ENCODE peak calls at places on chromosomes 2 and 18, in four cellular contexts. M, T, U and E are unnamed samples.

GRCh38 chr2:163877316-163877715 is 141.5 kb upstream of the FIGN start:
- DNase-seq in M (no peak), U (no peak), T (no peak), E (peak)

GRCh38 chr2:75194184-75194868 is 5.0 kb downstream of the TACR1 start:
- DNase-seq in U (no peak), T (no peak), M (no peak), E (no peak)

GRCh38 chr2:16548036-16548435 is 117.6 kb downstream of the CYRIA start:
- DNase-seq in M (no peak), T (no peak), U (no peak), E (no peak)

GRCh38 chr2:124501575-124502152 is 476.6 kb downstream of the CNTNAP5 start:
- DNase-seq in M (no peak), T (no peak), U (no peak), E (no peak)

GRCh38 chr2:78718031-78718430 is 307.5 kb upstream of the REG3G start:
- DNase-seq in T (no peak), M (no peak), U (no peak), E (no peak)

GRCh38 chr2:29405707-29406106 is 290.5 kb downstream of the CLIP4 start:
- DNase-seq in M (no peak), U (no peak), T (no peak), E (no peak)

GRCh38 chr18:44945847-44946490 is 265.3 kb downstream of the SETBP1 start:
- DNase-seq in M (no peak), U (no peak), T (no peak), E (no peak)

GRCh38 chr18:11872479-11873136 is 21.4 kb downstream of the CHMP1B start:
- DNase-seq in M (peak), U (no peak), T (peak), E (peak)

GRCh38 chr2:219739061-219739460 is 111.6 kb downstream of the SLC4A3 start:
- DNase-seq in U (no peak), M (no peak), T (no peak), E (no peak)

GRCh38 chr2:110674620-110675555 is 3.0 kb downstream of the BUB1 start:
- DNase-seq in M (no peak), U (no peak), T (no peak), E (no peak)

GRCh38 chr2:158993721-158994587 is 25.5 kb downstream of the TANC1 start:
- DNase-seq in U (no peak), M (no peak), T (no peak), E (no peak)

GRCh38 chr2:118061135-118061955 is 26.9 kb upstream of the INSIG2 start:
- DNase-seq in M (no peak), U (no peak), T (no peak), E (no peak)
- TF ChIP-seq JUND in M (no peak), U (no peak), T (no peak), E (no peak)

GRCh38 chr2:102696463-102696862 is 65.4 kb upstream of the TMEM182 start:
- DNase-seq in U (no peak), T (no peak), M (no peak), E (no peak)
- TF ChIP-seq JUND in U (no peak), T (no peak), M (no peak), E (no peak)

DNA sequence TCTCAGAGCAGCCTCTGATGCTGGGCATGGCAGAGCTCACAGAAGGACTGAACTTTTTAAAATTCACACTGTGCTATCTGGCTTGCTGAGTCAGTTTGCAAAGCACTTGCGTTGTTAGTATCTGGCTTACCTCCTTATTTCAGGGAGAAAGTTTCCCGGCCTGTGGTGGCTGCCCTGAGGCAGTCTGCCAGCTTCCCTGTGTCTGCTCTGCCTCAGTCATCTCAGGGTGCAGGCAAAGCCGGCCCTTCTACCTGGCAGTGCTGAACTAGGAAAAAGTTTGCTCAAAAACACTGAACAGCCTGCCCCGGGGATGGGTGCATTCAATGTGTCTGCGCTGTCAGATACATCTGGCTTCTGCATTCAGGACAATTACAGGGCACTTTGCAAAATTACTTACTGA is 90.2 kb upstream of the UXS1 start:
- DNase-seq in T (no peak), U (no peak), M (no peak), E (no peak)
- TF ChIP-seq JUND in T (no peak), U (no peak), M (no peak), E (no peak)

DNA sequence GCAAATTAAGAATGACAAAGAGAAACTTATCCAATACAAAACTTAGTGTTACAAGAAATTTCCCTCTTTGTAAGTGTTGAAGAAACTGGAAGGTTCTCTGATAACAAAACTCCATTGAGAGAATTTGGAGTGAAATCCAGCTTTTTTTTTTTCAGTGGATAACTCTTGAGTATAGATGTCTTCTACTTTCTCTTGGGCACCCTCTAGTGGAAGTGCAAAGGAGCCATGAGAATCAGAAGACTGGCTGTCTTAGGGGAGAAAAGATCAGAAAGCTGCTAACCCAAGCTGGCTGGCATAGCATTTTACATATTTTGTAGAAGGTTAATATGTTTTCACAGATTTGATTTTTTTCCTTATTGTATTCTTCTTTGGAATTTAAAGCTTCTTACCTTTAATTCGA is 138.8 kb upstream of the SATB2 start:
- DNase-seq in M (no peak), U (no peak), T (peak), E (peak)
- TF ChIP-seq JUND in M (no peak), U (no peak), T (no peak), E (no peak)

GRCh38 chr2:216792222-216793001 is 67.5 kb downstream of the TNP1 start:
- DNase-seq in T (no peak), U (no peak), M (no peak), E (peak)
- TF ChIP-seq JUND in T (no peak), U (no peak), M (peak), E (no peak)

GRCh38 chr2:24820175-24820513 is 26.9 kb downstream of the CENPO start:
- DNase-seq in M (no peak), U (peak), T (no peak), E (no peak)

GRCh38 chr2:24820598-24821432 is 27.6 kb downstream of the CENPO start:
- DNase-seq in T (no peak), U (peak), M (no peak), E (no peak)

GRCh38 chr2:24816884-24817283 is 23.7 kb downstream of the CENPO start:
- DNase-seq in T (no peak), M (no peak), U (peak), E (no peak)

GRCh38 chr2:24819442-24820174 is 26.4 kb downstream of the CENPO start:
- DNase-seq in M (no peak), U (peak), T (no peak), E (no peak)

GRCh38 chr2:24818721-24819167 is 25.5 kb downstream of the CENPO start:
- DNase-seq in M (no peak), T (no peak), U (peak), E (no peak)
- TF ChIP-seq JUND in M (no peak), T (no peak), U (no peak), E (no peak)

DNA sequence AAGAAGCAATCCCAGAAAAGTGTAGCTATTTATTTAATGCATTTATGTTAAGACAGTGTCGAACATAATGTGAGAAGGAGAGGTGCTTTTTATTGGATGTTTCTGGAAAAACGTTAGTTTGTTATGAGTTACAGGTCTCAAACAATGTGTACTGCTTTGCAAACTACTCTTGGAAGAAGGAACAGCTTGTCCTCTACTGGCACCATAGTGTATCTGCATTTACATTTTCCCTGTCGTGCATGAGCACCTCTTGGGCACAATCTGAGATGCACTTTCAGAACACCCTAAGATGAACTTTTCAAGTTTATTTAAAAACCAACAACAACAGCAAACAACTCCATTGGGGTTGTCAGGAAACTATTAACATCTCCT is 22.8 kb downstream of the CCNYL1 start:
- DNase-seq in U (no peak), M (no peak), T (peak), E (peak)
- TF ChIP-seq JUND in U (no peak), M (no peak), T (no peak), E (no peak)

GRCh38 chr2:3595985-3596384 is 1.1 kb downstream of the COLEC11 start:
- DNase-seq in T (no peak), U (no peak), M (peak), E (no peak)
- TF ChIP-seq JUND in T (no peak), U (no peak), M (no peak), E (no peak)

DNA sequence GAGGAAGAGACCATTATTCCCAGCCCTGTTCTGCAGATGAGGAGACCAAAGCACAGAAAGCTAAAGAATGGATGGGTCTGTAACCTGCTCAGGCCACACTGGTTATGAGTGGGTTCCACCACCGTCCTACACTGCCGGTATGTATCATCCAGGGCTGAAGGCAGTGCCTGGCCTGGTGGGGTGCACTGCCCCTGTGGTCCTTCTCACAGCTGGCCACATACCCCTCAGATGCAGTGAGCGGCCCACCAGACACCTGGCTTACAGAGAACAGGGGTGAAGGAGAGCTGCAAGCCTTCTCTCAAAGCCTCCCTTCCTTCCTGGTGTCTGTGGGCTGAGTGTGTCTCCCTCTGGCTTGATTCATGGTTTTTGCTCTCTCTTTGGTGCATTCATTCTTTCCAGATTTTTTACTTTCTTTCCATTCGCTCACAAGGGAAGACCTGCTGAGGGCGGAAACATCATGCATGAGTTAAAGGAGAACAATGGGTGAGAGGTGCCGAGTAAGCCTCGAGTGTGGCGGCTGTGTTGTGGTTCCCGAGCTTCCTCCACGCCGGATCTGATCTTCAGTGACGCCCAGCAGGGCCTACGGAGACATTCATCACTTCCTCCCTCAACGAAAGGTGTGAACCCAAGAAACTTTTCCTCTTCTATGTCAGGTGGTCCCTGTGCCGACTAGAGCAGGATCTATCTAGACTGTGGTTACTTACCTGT is 62.1 kb upstream of the REL start:
- DNase-seq in T (no peak), U (no peak), M (no peak), E (no peak)
- TF ChIP-seq JUND in T (no peak), U (no peak), M (no peak), E (no peak)